ENCODE peak calls at places on chromosome 6, in six cellular contexts. T, V, N, Q, W and Z are unnamed samples. For H3K4me1, the result is how much of the 10 kb centered on the place peaks cover.

GRCh38 chr6:117615981-117616961 is 14.0 kb upstream of the GOPC start:
- DNase-seq in T (peak), V (no peak), N (no peak), Q (no peak), W (no peak), Z (no peak)

GRCh38 chr6:129120856-129121255 is 237.9 kb downstream of the LAMA2 start:
- DNase-seq in T (peak), V (no peak), N (no peak), Q (no peak), W (no peak), Z (no peak)

GRCh38 chr6:13447949-13448724 is 39.3 kb downstream of the GFOD1 start:
- DNase-seq in T (no peak), V (no peak), N (no peak), Q (no peak), W (no peak), Z (no peak)

GRCh38 chr6:7542065-7542877 is 800 bp downstream of the DSP start:
- DNase-seq in T (peak), V (no peak), N (no peak), Q (no peak), W (peak), Z (no peak)

GRCh38 chr6:40582892-40583291 is 4.3 kb downstream of the LRFN2 start:
- DNase-seq in T (no peak), V (no peak), N (no peak), Q (no peak), W (no peak), Z (no peak)

GRCh38 chr6:139117734-139118133 is 17.1 kb upstream of the HECA start:
- DNase-seq in T (no peak), V (no peak), N (no peak), Q (no peak), W (no peak), Z (no peak)

GRCh38 chr6:41058783-41059181 is 5.8 kb downstream of the APOBEC2 start:
- DNase-seq in T (no peak), V (no peak), N (no peak), Q (no peak), W (no peak), Z (no peak)

GRCh38 chr6:53679446-53679933 is 13.9 kb upstream of the KLHL31 start:
- DNase-seq in T (peak), V (no peak), N (no peak), Q (peak), W (no peak), Z (no peak)

GRCh38 chr6:152750694-152751093 is at the start of gene VIP:
- DNase-seq in T (peak), V (no peak), N (no peak), Q (peak), W (no peak), Z (no peak)

GRCh38 chr6:13776602-13777001 is 37.8 kb downstream of the MCUR1 start:
- DNase-seq in T (no peak), V (no peak), N (no peak), Q (no peak), W (no peak), Z (no peak)

GRCh38 chr6:167405778-167406532 is 81.1 kb downstream of the TTLL2 start:
- DNase-seq in T (no peak), V (no peak), N (no peak), Q (no peak), W (no peak), Z (peak)

GRCh38 chr6:117156701-117157100 is 108.7 kb upstream of the VGLL2 start:
- DNase-seq in T (no peak), V (no peak), N (no peak), Q (no peak), W (no peak), Z (no peak)

GRCh38 chr6:45653117-45653883 is 275.6 kb upstream of the SUPT3H start:
- DNase-seq in T (no peak), V (no peak), N (no peak), Q (no peak), W (no peak), Z (no peak)

GRCh38 chr6:16305788-16306187 is 67.4 kb downstream of the GMPR start:
- DNase-seq in T (no peak), V (peak), N (no peak), Q (no peak), W (no peak), Z (no peak)

GRCh38 chr6:37456816-37457560 is 24.0 kb downstream of the CMTR1 start:
- DNase-seq in T (peak), V (no peak), N (no peak), Q (no peak), W (peak), Z (no peak)

GRCh38 chr6:38517005-38517404 is 122.7 kb downstream of the BTBD9 start:
- DNase-seq in T (peak), V (no peak), N (no peak), Q (no peak), W (no peak), Z (no peak)

GRCh38 chr6:36443498-36443844 is 671 bp downstream of the KCTD20 start:
- DNase-seq in T (no peak), V (no peak), N (no peak), Q (no peak), W (no peak), Z (no peak)

GRCh38 chr6:74598473-74599393 is 607.1 kb downstream of the COL12A1 start:
- DNase-seq in T (peak), V (no peak), N (no peak), Q (no peak), W (no peak), Z (no peak)

GRCh38 chr6:89951574-89952360 is 57.5 kb downstream of the GJA10 start:
- DNase-seq in T (peak), V (no peak), N (no peak), Q (no peak), W (no peak), Z (no peak)

GRCh38 chr6:124870611-124871201 is 91.5 kb upstream of the RNF217 start:
- DNase-seq in T (peak), V (no peak), N (no peak), Q (no peak), W (no peak), Z (no peak)

GRCh38 chr6:125759959-125760457 is 10.6 kb downstream of the HEY2 start:
- DNase-seq in T (no peak), V (no peak), N (no peak), Q (no peak), W (no peak), Z (no peak)

GRCh38 chr6:108348655-108349349 is 53.9 kb downstream of the AFG1L start:
- DNase-seq in T (no peak), V (no peak), N (no peak), Q (no peak), W (no peak), Z (no peak)

GRCh38 chr6:119445666-119446622 is 96.4 kb upstream of the MAN1A1 start:
- DNase-seq in T (peak), V (no peak), N (no peak), Q (no peak), W (no peak), Z (no peak)

GRCh38 chr6:4936681-4937041 is 67.2 kb downstream of the RPP40 start:
- DNase-seq in T (peak), V (no peak), N (no peak), Q (peak), W (no peak), Z (no peak)

GRCh38 chr6:11769816-11770545 is 8.6 kb downstream of the ADTRP start:
- DNase-seq in T (peak), V (no peak), N (no peak), Q (no peak), W (no peak), Z (no peak)

GRCh38 chr6:91782789-91783188 is 1195.9 kb upstream of the MAP3K7 start:
- DNase-seq in T (peak), V (no peak), N (no peak), Q (no peak), W (no peak), Z (no peak)

GRCh38 chr6:42745083-42745637 is 743 bp downstream of the TBCC start:
- DNase-seq in T (peak), V (peak), N (no peak), Q (peak), W (peak), Z (no peak)

GRCh38 chr6:17930321-17930993 is 57.0 kb downstream of the KIF13A start:
- DNase-seq in T (peak), V (no peak), N (no peak), Q (no peak), W (no peak), Z (no peak)

GRCh38 chr6:26199057-26199772 is 112.0 kb downstream of the HFE start:
- DNase-seq in T (peak), V (peak), N (no peak), Q (peak), W (peak), Z (no peak)

GRCh38 chr6:127518212-127518709 is 874 bp downstream of the MTCL3 start:
- DNase-seq in T (peak), V (no peak), N (no peak), Q (no peak), W (no peak), Z (no peak)

GRCh38 chr6:125939796-125940195 is 16.8 kb upstream of the HINT3 start:
- DNase-seq in T (no peak), V (no peak), N (no peak), Q (no peak), W (no peak), Z (no peak)

GRCh38 chr6:168513766-168514165 is 72.8 kb downstream of the SMOC2 start:
- DNase-seq in T (no peak), V (no peak), N (no peak), Q (no peak), W (no peak), Z (no peak)

GRCh38 chr6:87274660-87275273 is 47.6 kb upstream of the SMIM8 start:
- DNase-seq in T (peak), V (no peak), N (no peak), Q (no peak), W (no peak), Z (no peak)

GRCh38 chr6:150266309-150266708 is 102.5 kb upstream of the IYD start:
- DNase-seq in T (no peak), V (no peak), N (no peak), Q (no peak), W (no peak), Z (no peak)

GRCh38 chr6:150267686-150268561 is 100.9 kb upstream of the IYD start:
- DNase-seq in T (peak), V (peak), N (no peak), Q (no peak), W (no peak), Z (no peak)

GRCh38 chr6:150269857-150270223 is 99.0 kb upstream of the IYD start:
- DNase-seq in T (peak), V (no peak), N (no peak), Q (no peak), W (no peak), Z (no peak)

GRCh38 chr6:150269130-150269856 is 99.5 kb upstream of the IYD start:
- DNase-seq in T (no peak), V (no peak), N (no peak), Q (no peak), W (no peak), Z (no peak)

GRCh38 chr6:150266963-150267685 is 101.7 kb upstream of the IYD start:
- DNase-seq in T (no peak), V (no peak), N (no peak), Q (no peak), W (no peak), Z (no peak)
- H3K4me3 ChIP-seq in T (no peak), V (no peak), N (no peak), Q (no peak), W (no peak), Z (no peak)

DNA sequence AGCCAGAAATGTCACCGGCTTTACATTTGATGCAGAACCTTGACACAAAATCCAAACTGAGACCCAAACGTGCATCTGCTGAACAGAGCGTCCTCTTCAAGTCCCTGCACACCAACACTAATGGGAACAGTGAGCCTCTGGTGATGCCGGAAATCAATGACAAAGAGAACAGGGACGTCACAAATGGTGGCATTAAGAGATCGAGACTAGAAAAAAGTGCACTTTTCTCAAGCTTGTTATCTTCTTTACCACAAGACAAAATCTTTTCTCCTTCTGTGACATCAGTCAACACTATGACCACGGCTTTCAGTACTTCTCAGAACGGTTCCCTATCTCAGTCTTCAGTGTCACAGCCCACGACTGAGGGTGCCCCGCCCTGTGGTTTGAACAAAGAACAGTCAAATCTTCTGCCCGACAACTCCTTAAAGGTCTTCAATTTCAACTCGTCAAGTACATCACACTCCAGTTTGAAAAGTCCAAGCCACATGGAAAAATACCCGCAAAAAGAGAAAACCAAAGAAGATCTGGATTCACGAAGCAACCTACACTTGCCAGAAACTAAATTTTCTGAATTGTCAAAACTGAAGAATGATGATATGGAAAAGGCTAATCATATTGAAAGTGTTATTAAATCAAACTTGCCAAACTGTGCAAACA is 108.5 kb downstream of the RTN4IP1 start:
- DNase-seq in T (no peak), V (no peak), N (no peak), Q (peak), W (no peak), Z (no peak)
- H3K4me1 ChIP-seq in T (under half), V (under half), N (half or more), Q (half or more), W (under half), Z (under half)

DNA sequence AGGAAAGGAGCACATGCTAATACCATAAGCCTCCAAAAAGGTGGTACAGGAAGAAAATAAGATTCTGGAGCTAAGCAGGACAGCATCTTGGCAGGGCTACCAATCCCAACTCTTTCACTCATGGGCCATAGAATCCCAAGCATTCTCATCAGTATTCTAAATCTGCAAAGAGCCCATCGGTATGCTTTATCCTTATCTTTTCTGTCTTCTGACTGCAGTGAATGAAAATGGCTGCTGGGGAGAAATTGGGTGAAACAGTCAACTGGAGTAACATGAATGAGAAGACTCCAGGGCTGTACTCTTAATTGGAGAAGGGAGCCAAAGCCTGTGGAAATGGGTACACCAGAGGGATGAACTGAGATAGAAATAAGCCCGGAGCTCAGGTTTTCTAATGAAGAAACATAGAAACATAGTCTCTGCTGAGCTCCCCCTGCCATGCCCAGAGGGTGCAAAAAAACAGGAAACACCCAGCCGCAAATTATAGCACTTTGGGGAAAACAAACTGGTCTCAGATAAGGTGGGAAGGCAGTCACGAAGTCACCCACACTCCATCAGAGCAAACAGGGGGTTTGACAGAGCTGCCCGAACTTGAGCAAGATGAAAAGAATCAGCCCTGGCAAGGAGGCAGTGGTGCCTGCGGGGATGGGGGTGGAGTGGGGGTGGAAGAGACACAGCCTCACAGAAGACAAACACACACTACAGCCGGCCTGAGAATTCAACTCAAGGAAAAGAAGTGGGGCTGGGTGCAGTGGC is 35.4 kb upstream of the E2F3 start:
- DNase-seq in T (no peak), V (no peak), N (no peak), Q (no peak), W (no peak), Z (no peak)
- H3K4me3 ChIP-seq in T (no peak), V (no peak), N (no peak), Q (no peak), W (no peak), Z (no peak)

GRCh38 chr6:31660998-31661866 is 654 bp upstream of the C6orf47 start:
- DNase-seq in T (peak), V (no peak), N (no peak), Q (no peak), W (no peak), Z (no peak)

GRCh38 chr6:31658983-31659648 is 1.5 kb downstream of the C6orf47 start:
- DNase-seq in T (no peak), V (no peak), N (no peak), Q (no peak), W (no peak), Z (no peak)

GRCh38 chr6:31659649-31660223 is 842 bp downstream of the C6orf47 start:
- DNase-seq in T (peak), V (no peak), N (no peak), Q (peak), W (no peak), Z (no peak)

GRCh38 chr6:31661867-31662723 is 1.5 kb upstream of the C6orf47 start:
- DNase-seq in T (no peak), V (no peak), N (no peak), Q (no peak), W (no peak), Z (no peak)

GRCh38 chr6:31660224-31660997 is at the start of gene C6orf47:
- DNase-seq in T (peak), V (peak), N (no peak), Q (peak), W (peak), Z (no peak)
- H3K4me1 ChIP-seq in T (under half), V (half or more), N (half or more), Q (half or more), W (under half), Z (half or more)

DNA sequence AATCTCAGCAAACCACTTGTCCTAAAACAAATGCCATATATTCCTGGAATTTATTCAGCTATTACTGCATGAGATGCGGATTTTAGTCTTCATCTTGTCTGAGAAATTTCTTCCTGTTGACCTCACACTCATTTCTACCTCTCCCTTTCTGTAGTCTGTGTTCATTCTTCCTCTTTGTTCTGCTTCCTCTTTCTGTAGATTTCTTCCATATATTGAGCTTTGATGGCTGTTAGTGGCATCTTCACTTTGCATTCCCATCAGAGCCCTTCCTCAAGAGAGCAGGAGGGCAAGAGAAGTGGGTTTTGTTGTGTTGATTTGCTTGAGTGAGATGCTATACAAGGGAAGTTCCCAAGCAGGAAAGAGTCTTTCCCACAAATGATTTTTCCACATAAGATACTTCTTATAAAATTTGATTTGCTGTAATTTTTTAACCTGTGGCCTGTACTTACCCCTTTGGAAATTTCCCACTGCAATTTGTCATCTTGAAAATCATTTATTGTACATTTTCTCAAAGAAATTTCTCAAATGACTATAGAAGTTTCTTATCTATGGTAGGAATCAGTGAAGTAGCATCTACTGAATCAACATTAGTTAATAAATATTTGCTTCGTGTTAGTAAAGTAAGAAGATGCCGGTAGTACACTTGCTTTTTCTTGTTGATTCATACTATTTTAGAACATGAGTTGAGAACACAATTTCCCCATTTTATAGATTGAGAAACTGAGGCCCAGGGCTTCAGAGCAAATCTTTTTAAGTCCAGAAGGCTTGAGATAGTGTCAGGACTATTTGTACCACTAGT is 43.8 kb downstream of the MAP3K4 start:
- DNase-seq in T (no peak), V (no peak), N (no peak), Q (no peak), W (no peak), Z (no peak)
- H3K4me3 ChIP-seq in T (no peak), V (no peak), N (no peak), Q (no peak), W (no peak), Z (no peak)

GRCh38 chr6:2881358-2881885 is 21.7 kb downstream of the SERPINB9 start:
- DNase-seq in T (no peak), V (no peak), N (no peak), Q (peak), W (no peak), Z (no peak)
- H3K4me1 ChIP-seq in T (under half), V (under half), N (under half), Q (half or more), W (under half), Z (under half)

GRCh38 chr6:166007349-166008263 is 160.0 kb downstream of the TBXT start:
- DNase-seq in T (peak), V (peak), N (no peak), Q (no peak), W (peak), Z (peak)

GRCh38 chr6:166009385-166010031 is 158.1 kb downstream of the TBXT start:
- DNase-seq in T (no peak), V (no peak), N (no peak), Q (no peak), W (no peak), Z (peak)

GRCh38 chr6:166010585-166010984 is 157.1 kb downstream of the TBXT start:
- DNase-seq in T (no peak), V (no peak), N (no peak), Q (no peak), W (no peak), Z (no peak)

GRCh38 chr6:166010136-166010535 is 157.5 kb downstream of the TBXT start:
- DNase-seq in T (no peak), V (no peak), N (no peak), Q (no peak), W (no peak), Z (peak)

GRCh38 chr6:166008441-166009369 is 158.9 kb downstream of the TBXT start:
- DNase-seq in T (peak), V (no peak), N (no peak), Q (no peak), W (peak), Z (peak)
- H3K4me3 ChIP-seq in T (peak), V (peak), N (peak), Q (no peak), W (peak), Z (peak)